ENCODE peak calls at places on chromosomes 3 and 15, in four cellular contexts. One of them, this sample, is unnamed. For H3K4me1, the result is how much of the 10 kb centered on the place peaks cover.

GRCh38 chr3:53109190-53109589 is 21.0 kb downstream of the RFT1 start:
- DNase-seq in GM12878: no peak
- DNase-seq in A549: no peak
- DNase-seq in adrenal gland: no peak
- DNase-seq in this sample: no peak

GRCh38 chr15:50767332-50767861 is 1.9 kb upstream of the SPPL2A start:
- DNase-seq in GM12878: no peak
- DNase-seq in A549: no peak
- DNase-seq in adrenal gland: no peak
- DNase-seq in this sample: no peak

GRCh38 chr3:161291191-161291901 is 70.2 kb downstream of the NMD3 start:
- DNase-seq in GM12878: no peak
- DNase-seq in adrenal gland: no peak
- DNase-seq in A549: no peak
- DNase-seq in this sample: no peak

GRCh38 chr15:82995076-82995475 is 9.1 kb downstream of the RAMAC start:
- DNase-seq in adrenal gland: no peak
- DNase-seq in A549: no peak
- DNase-seq in GM12878: no peak
- DNase-seq in this sample: no peak

GRCh38 chr3:111070772-111071256 is 802 bp upstream of the NECTIN3 start:
- DNase-seq in adrenal gland: no peak
- DNase-seq in GM12878: no peak
- DNase-seq in A549: peak
- DNase-seq in this sample: no peak

GRCh38 chr3:38468811-38469210 is 15.1 kb downstream of the ACVR2B start:
- DNase-seq in GM12878: no peak
- DNase-seq in adrenal gland: no peak
- DNase-seq in A549: no peak
- DNase-seq in this sample: no peak

GRCh38 chr3:61560452-61561373 is 658 bp upstream of the PTPRG start:
- DNase-seq in adrenal gland: peak
- DNase-seq in GM12878: no peak
- DNase-seq in A549: peak
- DNase-seq in this sample: peak

GRCh38 chr3:14405120-14405885 is 2.9 kb downstream of the SLC6A6 start:
- DNase-seq in GM12878: no peak
- DNase-seq in A549: no peak
- DNase-seq in adrenal gland: no peak
- DNase-seq in this sample: no peak

GRCh38 chr3:31680072-31680870 is 147.5 kb downstream of the STT3B start:
- DNase-seq in GM12878: no peak
- DNase-seq in A549: no peak
- DNase-seq in adrenal gland: no peak
- DNase-seq in this sample: peak

GRCh38 chr3:53045107-53045783 is 628 bp downstream of the SFMBT1 start:
- DNase-seq in A549: peak
- DNase-seq in GM12878: no peak
- DNase-seq in adrenal gland: peak
- DNase-seq in this sample: peak

GRCh38 chr15:79617071-79617470 is 184.9 kb downstream of the MINAR1 start:
- DNase-seq in GM12878: no peak
- DNase-seq in A549: no peak
- DNase-seq in adrenal gland: no peak
- DNase-seq in this sample: no peak

GRCh38 chr15:92810418-92811138 is 89.5 kb upstream of the CHD2 start:
- DNase-seq in A549: no peak
- DNase-seq in GM12878: no peak
- DNase-seq in adrenal gland: peak
- DNase-seq in this sample: peak

GRCh38 chr15:76191539-76192244 is 119.6 kb downstream of the ETFA start:
- DNase-seq in adrenal gland: no peak
- DNase-seq in A549: no peak
- DNase-seq in GM12878: no peak
- DNase-seq in this sample: no peak

GRCh38 chr3:55012091-55012490 is 84.2 kb upstream of the LRTM1 start:
- DNase-seq in GM12878: no peak
- DNase-seq in A549: no peak
- DNase-seq in adrenal gland: no peak
- DNase-seq in this sample: no peak

GRCh38 chr3:109902549-109902948 is 565.2 kb upstream of the DPPA4 start:
- DNase-seq in GM12878: no peak
- DNase-seq in adrenal gland: no peak
- DNase-seq in A549: no peak
- DNase-seq in this sample: no peak

GRCh38 chr15:52277575-52277974 is 18.0 kb downstream of the MYO5C start:
- DNase-seq in A549: no peak
- DNase-seq in GM12878: no peak
- DNase-seq in adrenal gland: no peak
- DNase-seq in this sample: no peak

GRCh38 chr3:84108442-84108971 is 850.3 kb upstream of the CADM2 start:
- DNase-seq in GM12878: no peak
- DNase-seq in A549: peak
- DNase-seq in adrenal gland: no peak
- DNase-seq in this sample: no peak

GRCh38 chr15:35723852-35724251 is 177.9 kb upstream of the DPH6 start:
- DNase-seq in GM12878: no peak
- DNase-seq in adrenal gland: no peak
- DNase-seq in A549: no peak
- DNase-seq in this sample: no peak

GRCh38 chr15:23035964-23036566 is 3.3 kb downstream of the TUBGCP5 start:
- DNase-seq in A549: peak
- DNase-seq in GM12878: no peak
- DNase-seq in adrenal gland: no peak
- DNase-seq in this sample: no peak

GRCh38 chr15:65655457-65655856 is 33.7 kb downstream of the SLC24A1 start:
- DNase-seq in A549: no peak
- DNase-seq in GM12878: no peak
- DNase-seq in adrenal gland: no peak
- DNase-seq in this sample: no peak

DNA sequence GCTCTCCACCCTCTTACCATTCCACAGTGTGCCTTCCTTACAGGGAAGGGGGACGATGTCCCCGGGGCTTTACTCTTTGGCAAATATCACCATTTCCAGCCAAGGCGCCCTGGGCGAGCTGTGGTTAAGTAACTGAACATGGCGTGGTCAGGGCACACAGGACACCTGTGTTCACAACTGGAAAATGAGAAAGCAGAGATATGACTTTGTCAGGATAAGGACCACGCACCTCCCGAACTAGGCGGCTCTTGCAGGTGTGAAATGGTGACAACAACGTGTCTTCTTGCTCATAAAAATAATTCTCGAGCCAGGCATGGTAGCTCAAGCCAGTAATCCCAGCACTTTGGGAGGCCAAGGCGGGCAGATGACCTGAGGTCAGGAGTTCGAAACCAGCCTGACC is 154.8 kb downstream of the LRRC28 start:
- DNase-seq in A549: no peak
- DNase-seq in adrenal gland: no peak
- DNase-seq in GM12878: no peak
- DNase-seq in this sample: no peak
- H3K4me1 ChIP-seq in A549: under half
- H3K4me1 ChIP-seq in adrenal gland: under half
- H3K4me1 ChIP-seq in GM12878: under half
- H3K4me1 ChIP-seq in this sample: under half

GRCh38 chr15:60373327-60373726 is 24.5 kb downstream of the ANXA2 start:
- DNase-seq in GM12878: no peak
- DNase-seq in adrenal gland: no peak
- DNase-seq in A549: no peak
- DNase-seq in this sample: no peak
- H3K4me1 ChIP-seq in GM12878: under half
- H3K4me1 ChIP-seq in adrenal gland: under half
- H3K4me1 ChIP-seq in A549: half or more
- H3K4me1 ChIP-seq in this sample: half or more

GRCh38 chr3:36923981-36924747 is 20.7 kb downstream of the TRANK1 start:
- DNase-seq in GM12878: no peak
- DNase-seq in adrenal gland: no peak
- DNase-seq in A549: no peak
- DNase-seq in this sample: no peak
- H3K4me1 ChIP-seq in GM12878: under half
- H3K4me1 ChIP-seq in adrenal gland: under half
- H3K4me1 ChIP-seq in A549: under half
- H3K4me1 ChIP-seq in this sample: under half

GRCh38 chr3:23372296-23372695 is 169.2 kb downstream of the UBE2E2 start:
- DNase-seq in GM12878: no peak
- DNase-seq in adrenal gland: no peak
- DNase-seq in A549: no peak
- DNase-seq in this sample: no peak

GRCh38 chr3:23383875-23384274 is 180.7 kb downstream of the UBE2E2 start:
- DNase-seq in GM12878: no peak
- DNase-seq in adrenal gland: no peak
- DNase-seq in A549: no peak
- DNase-seq in this sample: no peak

GRCh38 chr3:23376516-23377248 is 173.6 kb downstream of the UBE2E2 start:
- DNase-seq in adrenal gland: no peak
- DNase-seq in GM12878: no peak
- DNase-seq in A549: no peak
- DNase-seq in this sample: no peak

DNA sequence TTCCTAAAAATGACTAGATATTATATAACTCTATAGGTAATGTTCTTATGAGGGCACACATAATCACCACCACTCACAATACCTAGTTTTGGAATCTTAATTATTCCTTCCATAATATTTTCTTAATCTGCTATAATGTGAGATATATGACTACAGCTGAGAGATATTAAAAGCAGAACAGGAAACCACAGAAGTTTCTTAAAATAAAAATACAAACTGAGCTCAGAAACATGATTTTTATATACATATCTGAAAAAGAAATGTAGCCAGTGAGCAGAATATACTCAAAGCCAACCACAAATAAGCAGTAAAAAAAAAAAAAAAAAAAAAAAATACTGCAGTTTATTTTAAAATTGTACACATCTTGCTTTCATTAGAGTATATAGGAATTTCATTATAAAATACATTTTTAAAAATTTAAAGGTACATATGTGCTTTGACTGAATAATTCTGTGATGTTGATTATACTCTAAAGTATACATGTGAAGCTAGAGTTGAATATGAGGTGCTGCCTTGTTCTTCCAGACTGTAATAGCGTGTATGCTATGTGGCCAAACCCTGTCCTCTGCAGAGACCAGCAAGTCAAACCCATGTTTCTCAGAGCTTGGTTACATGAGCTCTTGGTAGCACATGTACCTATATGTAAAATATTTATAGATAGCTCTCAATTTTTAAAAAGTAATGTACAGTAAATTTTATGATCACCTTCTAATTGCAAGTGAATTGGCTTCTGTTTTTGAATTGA is 175.0 kb downstream of the UBE2E2 start:
- DNase-seq in adrenal gland: no peak
- DNase-seq in GM12878: no peak
- DNase-seq in A549: no peak
- DNase-seq in this sample: no peak
- H3K4me1 ChIP-seq in adrenal gland: under half
- H3K4me1 ChIP-seq in GM12878: under half
- H3K4me1 ChIP-seq in A549: under half
- H3K4me1 ChIP-seq in this sample: under half

GRCh38 chr3:114406922-114407321 is 113.1 kb downstream of the TIGIT start:
- DNase-seq in adrenal gland: no peak
- DNase-seq in GM12878: no peak
- DNase-seq in A549: no peak
- DNase-seq in this sample: no peak
- H3K4me1 ChIP-seq in adrenal gland: under half
- H3K4me1 ChIP-seq in GM12878: under half
- H3K4me1 ChIP-seq in A549: under half
- H3K4me1 ChIP-seq in this sample: under half

DNA sequence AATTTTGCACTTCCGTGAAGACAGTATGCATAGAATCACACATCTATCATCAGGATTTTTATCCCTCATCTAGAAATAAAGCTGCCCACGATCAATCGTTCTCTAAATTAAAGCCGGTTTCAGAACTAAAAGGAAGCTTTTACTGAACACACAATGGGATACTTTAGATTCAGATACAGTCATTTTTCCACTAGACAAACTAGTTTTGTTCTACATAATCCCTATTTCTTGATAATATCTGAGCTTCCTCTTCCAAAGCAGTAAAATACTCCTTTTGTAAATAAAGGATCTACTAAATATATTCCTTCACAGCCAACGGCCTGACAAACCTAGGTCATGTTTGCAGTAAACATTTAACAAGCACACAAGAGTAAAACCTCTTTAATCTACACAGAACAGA is 2.0 kb upstream of the GANC start:
- DNase-seq in GM12878: no peak
- DNase-seq in adrenal gland: no peak
- DNase-seq in A549: no peak
- DNase-seq in this sample: no peak
- H3K4me1 ChIP-seq in GM12878: under half
- H3K4me1 ChIP-seq in adrenal gland: under half
- H3K4me1 ChIP-seq in A549: under half
- H3K4me1 ChIP-seq in this sample: under half

GRCh38 chr3:182855076-182855475 is 61.8 kb downstream of the ATP11B start:
- DNase-seq in adrenal gland: no peak
- DNase-seq in A549: no peak
- DNase-seq in GM12878: no peak
- DNase-seq in this sample: no peak
- H3K4me1 ChIP-seq in adrenal gland: under half
- H3K4me1 ChIP-seq in A549: under half
- H3K4me1 ChIP-seq in GM12878: under half
- H3K4me1 ChIP-seq in this sample: under half

GRCh38 chr3:133994166-133994910 is 35.4 kb downstream of the SLCO2A1 start:
- DNase-seq in adrenal gland: no peak
- DNase-seq in A549: no peak
- DNase-seq in GM12878: no peak
- DNase-seq in this sample: no peak
- H3K4me1 ChIP-seq in adrenal gland: under half
- H3K4me1 ChIP-seq in A549: under half
- H3K4me1 ChIP-seq in GM12878: under half
- H3K4me1 ChIP-seq in this sample: under half

DNA sequence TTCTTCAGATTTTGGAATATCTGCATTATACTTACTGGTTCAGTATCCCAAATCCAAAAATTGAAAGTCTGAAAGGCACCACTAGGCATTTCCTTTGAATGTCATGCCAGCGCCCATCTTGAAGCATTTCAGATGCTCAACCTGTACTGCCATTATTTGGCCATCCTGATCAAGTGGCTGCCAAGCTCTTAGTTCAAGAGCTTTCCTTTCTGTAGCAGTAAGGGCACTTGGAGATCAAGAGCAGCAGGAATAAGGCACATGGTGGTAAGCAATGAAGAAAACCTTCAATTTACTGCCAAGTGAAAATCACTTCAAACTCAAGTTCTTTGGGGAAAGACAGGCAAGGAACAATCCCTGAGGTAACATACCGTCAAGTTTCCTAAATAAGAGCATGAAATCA is 10.0 kb downstream of the RHOA start:
- DNase-seq in A549: no peak
- DNase-seq in GM12878: no peak
- DNase-seq in adrenal gland: no peak
- DNase-seq in this sample: no peak
- H3K4me1 ChIP-seq in A549: under half
- H3K4me1 ChIP-seq in GM12878: under half
- H3K4me1 ChIP-seq in adrenal gland: under half
- H3K4me1 ChIP-seq in this sample: half or more